ENCODE peak calls at places on chromosomes 2 and 18, in four cellular contexts. J is hepatocyte, I is H7, Q is left ventricle myocardium inferior. V is an unnamed sample. For H3K27me3, the result is how much of the 10 kb centered on the place peaks cover.

GRCh38 chr18:51236225-51236624 is 38.7 kb upstream of the MEX3C start:
- DNase-seq in J (peak), I (peak), Q (no peak), V (no peak)

GRCh38 chr18:5627756-5628511 is 84.1 kb upstream of the EPB41L3 start:
- DNase-seq in J (peak), I (no peak), Q (no peak), V (no peak)

GRCh38 chr2:156778916-156779315 is 342.7 kb downstream of the GPD2 start:
- DNase-seq in J (peak), I (no peak), Q (no peak), V (no peak)

GRCh38 chr2:63488118-63488713 is 100.1 kb downstream of the WDPCP start:
- DNase-seq in J (peak), I (no peak), Q (no peak), V (no peak)

GRCh38 chr2:226795281-226796011 is 4.2 kb downstream of the IRS1 start:
- DNase-seq in J (no peak), I (peak), Q (no peak), V (peak)

GRCh38 chr18:8188196-8188595 is 421.0 kb upstream of the RAB12 start:
- DNase-seq in J (no peak), I (no peak), Q (no peak), V (no peak)

GRCh38 chr2:146048141-146048540 is 1528.2 kb upstream of the ZEB2 start:
- DNase-seq in J (no peak), I (no peak), Q (no peak), V (no peak)

GRCh38 chr2:201016859-201017258 is 53.4 kb upstream of the ORC2 start:
- DNase-seq in J (no peak), I (no peak), Q (no peak), V (no peak)

GRCh38 chr18:35581555-35582309 is at the start of gene GALNT1:
- DNase-seq in J (peak), I (peak), Q (peak), V (peak)

GRCh38 chr2:19021721-19022120 is 336.7 kb downstream of the OSR1 start:
- DNase-seq in J (no peak), I (no peak), Q (no peak), V (no peak)

GRCh38 chr2:112916145-112916571 is 5.2 kb downstream of the IL37 start:
- DNase-seq in J (no peak), I (peak), Q (no peak), V (no peak)

GRCh38 chr2:78992807-78993517 is 32.5 kb upstream of the REG3G start:
- DNase-seq in J (peak), I (peak), Q (no peak), V (no peak)

GRCh38 chr2:207073791-207074678 is 91.7 kb downstream of the KLF7 start:
- DNase-seq in J (no peak), I (no peak), Q (no peak), V (no peak)

GRCh38 chr2:236979664-236980063 is 106.0 kb upstream of the COPS8 start:
- DNase-seq in J (no peak), I (no peak), Q (no peak), V (no peak)

GRCh38 chr2:53131416-53131815 is 636.2 kb upstream of the CHAC2 start:
- DNase-seq in J (no peak), I (no peak), Q (no peak), V (no peak)

GRCh38 chr2:182655750-182656149 is 60.3 kb upstream of the DNAJC10 start:
- DNase-seq in J (no peak), I (no peak), Q (no peak), V (no peak)

GRCh38 chr2:12119841-12120240 is 373.4 kb downstream of the LPIN1 start:
- DNase-seq in J (no peak), I (no peak), Q (no peak), V (no peak)

GRCh38 chr2:222842517-222843174 is 18.2 kb upstream of the ACSL3 start:
- DNase-seq in J (no peak), I (no peak), Q (no peak), V (no peak)

GRCh38 chr2:189163889-189164288 is 15.7 kb downstream of the COL5A2 start:
- DNase-seq in J (no peak), I (no peak), Q (no peak), V (no peak)

GRCh38 chr2:25920326-25920725 is 42.0 kb upstream of the ASXL2 start:
- DNase-seq in J (no peak), I (no peak), Q (no peak), V (no peak)

GRCh38 chr2:39379643-39380524 is 57.2 kb downstream of the MAP4K3 start:
- DNase-seq in J (peak), I (no peak), Q (no peak), V (no peak)

GRCh38 chr2:164917296-164917903 is 37.9 kb downstream of the SLC38A11 start:
- DNase-seq in J (peak), I (peak), Q (peak), V (no peak)

GRCh38 chr18:34738173-34738894 is 28.2 kb downstream of the DTNA start:
- DNase-seq in J (peak), I (no peak), Q (peak), V (no peak)

GRCh38 chr18:43855376-43855775 is 578.1 kb upstream of the SYT4 start:
- DNase-seq in J (no peak), I (no peak), Q (no peak), V (no peak)

DNA sequence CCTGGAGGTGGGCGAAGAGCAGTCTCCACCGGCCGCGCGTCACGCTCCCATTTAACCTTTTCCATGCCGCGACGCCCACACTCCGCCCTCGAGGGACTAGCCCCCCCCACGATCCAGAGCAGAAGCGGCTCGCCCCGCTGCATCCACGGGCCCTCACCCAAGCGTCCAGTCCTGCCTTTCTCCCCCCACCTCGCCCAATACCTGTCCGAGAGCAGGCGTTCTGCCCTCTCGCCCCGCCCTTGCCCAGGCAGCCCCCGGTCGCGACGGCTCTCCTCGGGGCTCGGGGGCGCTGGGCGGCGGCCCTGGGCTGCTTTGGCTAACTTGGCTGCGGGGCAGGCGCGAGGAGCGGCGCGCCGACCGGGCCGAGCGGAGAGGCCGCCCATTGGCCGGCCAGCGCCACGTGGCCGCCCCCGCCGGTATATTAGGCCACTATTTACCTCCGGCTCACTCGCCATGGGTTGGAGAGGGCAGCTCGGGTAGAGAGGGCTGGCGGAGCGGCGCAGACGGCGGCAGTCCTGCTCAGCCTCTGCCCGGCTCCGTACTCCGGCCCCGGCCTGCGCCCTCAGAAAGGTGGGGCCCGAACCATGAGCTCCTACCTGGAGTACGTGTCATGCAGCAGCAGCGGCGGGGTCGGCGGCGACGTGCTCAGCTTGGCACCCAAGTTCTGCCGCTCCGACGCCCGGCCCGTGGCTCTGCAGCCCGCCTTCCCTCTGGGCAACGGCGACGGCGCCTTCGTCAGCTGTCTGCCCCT is at the start of gene HOXD1:
- DNase-seq in J (peak), I (peak), Q (no peak), V (peak)
- H3K27me3 ChIP-seq in J (half or more), I (half or more), Q (half or more), V (half or more)

DNA sequence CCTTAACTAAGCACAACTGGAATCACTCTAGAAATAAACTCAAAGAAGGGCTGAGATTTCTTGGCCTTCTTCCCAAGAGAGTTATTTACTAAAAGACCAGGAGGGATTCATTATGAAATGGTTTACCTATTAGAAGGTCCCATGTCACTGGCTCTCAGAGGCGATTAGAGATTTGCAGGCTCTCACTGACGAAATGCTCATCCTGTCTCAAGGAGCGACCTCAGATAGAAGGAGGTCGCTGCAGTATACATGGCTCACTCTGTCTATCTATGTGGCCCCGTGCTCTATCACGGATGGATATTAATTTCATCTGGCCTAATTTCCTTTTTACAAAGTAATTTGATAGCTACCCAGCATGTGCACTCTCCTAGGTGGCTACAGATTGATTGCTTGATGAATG is 9.2 kb downstream of the SMIM21 start:
- DNase-seq in J (no peak), I (no peak), Q (no peak), V (no peak)
- H3K27me3 ChIP-seq in J (under half), I (under half), Q (under half), V (under half)

GRCh38 chr2:1453561-1453960 is 40.3 kb downstream of the TPO start:
- DNase-seq in J (no peak), I (no peak), Q (no peak), V (no peak)
- H3K27me3 ChIP-seq in J (under half), I (under half), Q (under half), V (under half)

GRCh38 chr18:78948707-78949106 is 30.9 kb upstream of the SALL3 start:
- DNase-seq in J (no peak), I (no peak), Q (no peak), V (no peak)

GRCh38 chr18:78948221-78948620 is 31.4 kb upstream of the SALL3 start:
- DNase-seq in J (no peak), I (peak), Q (no peak), V (no peak)

GRCh38 chr18:78947291-78947690 is 32.3 kb upstream of the SALL3 start:
- DNase-seq in J (no peak), I (no peak), Q (no peak), V (no peak)

GRCh38 chr18:78949216-78949615 is 30.4 kb upstream of the SALL3 start:
- DNase-seq in J (no peak), I (no peak), Q (no peak), V (no peak)

DNA sequence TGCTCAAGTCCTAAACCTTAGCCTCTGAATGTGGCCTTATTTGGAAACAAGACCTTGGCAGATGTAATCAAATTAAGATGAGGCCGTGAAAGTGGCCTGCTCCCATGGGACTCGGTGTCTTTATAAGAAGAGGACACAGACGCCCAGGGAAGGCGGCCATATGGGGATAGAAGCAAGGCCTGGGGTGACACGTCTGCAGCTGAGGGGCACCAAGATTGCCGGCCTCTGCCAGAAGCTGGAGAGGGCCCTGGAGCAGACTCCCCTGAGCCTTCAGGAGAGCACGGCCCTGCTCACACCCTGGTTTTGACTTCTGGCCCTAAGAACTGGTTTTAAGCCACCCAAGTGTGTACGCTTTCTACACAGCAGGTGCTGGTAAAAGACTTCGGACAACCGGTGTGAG is 29.2 kb upstream of the SALL3 start:
- DNase-seq in J (no peak), I (no peak), Q (no peak), V (no peak)
- H3K27me3 ChIP-seq in J (under half), I (under half), Q (half or more), V (under half)

GRCh38 chr2:71829008-71829407 is 318.7 kb downstream of the CYP26B1 start:
- DNase-seq in J (no peak), I (no peak), Q (no peak), V (no peak)

GRCh38 chr2:71826299-71826698 is 321.4 kb downstream of the CYP26B1 start:
- DNase-seq in J (no peak), I (no peak), Q (no peak), V (no peak)

GRCh38 chr2:71827146-71827874 is 320.4 kb downstream of the CYP26B1 start:
- DNase-seq in J (no peak), I (no peak), Q (no peak), V (no peak)

GRCh38 chr2:71830497-71831207 is 317.0 kb downstream of the CYP26B1 start:
- DNase-seq in J (no peak), I (no peak), Q (no peak), V (no peak)

DNA sequence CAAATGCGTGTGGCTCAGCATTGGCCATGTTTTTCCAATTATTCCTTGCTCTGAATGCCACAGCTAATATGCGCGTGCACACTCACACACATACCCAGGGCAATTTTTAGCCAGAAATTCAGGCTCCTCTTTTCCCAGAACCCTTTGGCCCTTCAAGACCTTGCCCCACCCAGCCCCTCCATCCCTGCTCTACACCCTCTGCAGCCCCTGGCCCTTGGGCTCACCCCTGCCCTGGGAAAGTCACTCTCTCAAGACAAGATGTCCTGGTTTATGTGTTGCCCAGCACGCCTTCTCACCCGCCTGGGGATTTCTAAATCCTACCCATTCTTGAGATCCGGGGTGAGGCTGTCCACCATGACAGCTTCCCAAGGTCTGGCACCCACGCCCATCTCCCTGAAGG is 319.7 kb downstream of the CYP26B1 start:
- DNase-seq in J (no peak), I (no peak), Q (no peak), V (no peak)
- H3K27me3 ChIP-seq in J (under half), I (under half), Q (under half), V (under half)

GRCh38 chr18:46754661-46755292 is 2.1 kb downstream of the ST8SIA5 start:
- DNase-seq in J (no peak), I (peak), Q (no peak), V (no peak)
- H3K27me3 ChIP-seq in J (half or more), I (under half), Q (half or more), V (under half)

DNA sequence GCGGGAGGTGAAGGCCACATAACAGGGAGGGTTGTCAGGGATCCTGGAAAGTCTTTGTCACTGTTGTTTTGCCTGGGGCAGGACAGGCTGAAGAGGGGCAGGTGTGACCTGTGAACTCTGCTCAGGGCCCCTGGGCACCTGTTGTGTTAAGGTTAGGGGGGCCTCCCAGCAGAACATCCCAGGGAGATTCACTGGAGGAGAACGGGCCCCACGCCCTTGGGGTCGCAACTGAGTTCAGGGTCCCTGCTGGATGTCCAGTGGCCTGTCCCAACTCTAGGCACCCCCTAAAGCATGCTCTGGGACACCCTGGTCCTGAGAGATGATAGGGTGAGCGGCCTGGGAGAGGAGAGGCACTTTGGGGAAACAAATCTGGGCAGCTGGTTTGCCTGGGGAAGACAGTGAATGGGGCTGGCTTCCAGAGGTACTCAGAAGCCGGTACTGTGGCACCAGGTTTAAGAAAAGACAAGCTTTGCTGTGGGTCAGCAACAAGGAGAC is 22.9 kb downstream of the GPR35 start:
- DNase-seq in J (no peak), I (peak), Q (no peak), V (no peak)
- H3K27me3 ChIP-seq in J (under half), I (under half), Q (half or more), V (under half)

GRCh38 chr2:74367789-74368188 is 12.3 kb downstream of the DCTN1 start:
- DNase-seq in J (no peak), I (no peak), Q (no peak), V (no peak)

GRCh38 chr2:74369976-74370375 is 10.1 kb downstream of the DCTN1 start:
- DNase-seq in J (no peak), I (no peak), Q (no peak), V (no peak)

GRCh38 chr2:74366036-74366435 is 14.1 kb downstream of the DCTN1 start:
- DNase-seq in J (no peak), I (no peak), Q (no peak), V (no peak)

GRCh38 chr2:74371421-74371820 is 8.7 kb downstream of the DCTN1 start:
- DNase-seq in J (no peak), I (no peak), Q (no peak), V (no peak)

DNA sequence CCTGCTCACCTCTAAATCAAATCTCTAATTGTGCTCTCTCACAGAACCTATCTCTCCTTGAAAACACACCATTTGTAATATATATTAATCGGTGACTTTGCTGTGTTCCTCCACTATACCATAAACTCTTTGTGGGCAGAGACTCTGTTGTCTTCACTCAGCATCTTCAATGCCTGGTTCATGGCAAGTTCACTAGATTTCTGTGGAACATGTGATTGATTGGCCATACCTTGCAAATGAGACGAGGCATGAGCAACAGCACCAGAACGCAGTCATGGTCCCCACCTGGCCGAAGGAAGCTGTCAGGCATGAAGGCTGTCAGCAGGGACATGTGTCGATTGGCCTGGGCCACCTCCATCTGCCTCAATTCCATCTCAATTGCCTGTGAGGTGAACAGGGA is 11.6 kb downstream of the DCTN1 start:
- DNase-seq in J (no peak), I (no peak), Q (no peak), V (no peak)
- H3K27me3 ChIP-seq in J (under half), I (under half), Q (under half), V (under half)

GRCh38 chr2:97355176-97355575 is 234.5 kb downstream of the ANKRD36B start:
- DNase-seq in J (no peak), I (no peak), Q (no peak), V (no peak)

GRCh38 chr2:97360202-97360601 is 229.5 kb downstream of the ANKRD36B start:
- DNase-seq in J (no peak), I (peak), Q (no peak), V (no peak)

GRCh38 chr2:97354576-97354975 is 235.1 kb downstream of the ANKRD36B start:
- DNase-seq in J (no peak), I (no peak), Q (no peak), V (no peak)

GRCh38 chr2:97355887-97356286 is 233.8 kb downstream of the ANKRD36B start:
- DNase-seq in J (no peak), I (peak), Q (no peak), V (no peak)
- H3K27me3 ChIP-seq in J (under half), I (under half), Q (half or more), V (under half)

GRCh38 chr2:44786818-44787214 is 154.7 kb upstream of the SIX3 start:
- DNase-seq in J (no peak), I (no peak), Q (no peak), V (no peak)

GRCh38 chr2:44789446-44789845 is 152.1 kb upstream of the SIX3 start:
- DNase-seq in J (no peak), I (no peak), Q (no peak), V (no peak)

GRCh38 chr2:44787663-44788062 is 153.8 kb upstream of the SIX3 start:
- DNase-seq in J (no peak), I (no peak), Q (no peak), V (no peak)

GRCh38 chr2:44793322-44793870 is 148.1 kb upstream of the SIX3 start:
- DNase-seq in J (peak), I (no peak), Q (no peak), V (no peak)

GRCh38 chr2:44789971-44790721 is 151.4 kb upstream of the SIX3 start:
- DNase-seq in J (no peak), I (peak), Q (no peak), V (no peak)
- H3K27me3 ChIP-seq in J (under half), I (under half), Q (half or more), V (under half)